ENCODE peak calls at places on chromosomes 1 and 21, in five cellular contexts. X, K, Z, N and G are unnamed samples.

GRCh38 chr1:6445062-6445763 is 20.6 kb downstream of the ESPN start:
- DNase-seq in X (no peak), K (peak), Z (no peak), N (peak), G (no peak)

GRCh38 chr1:91790296-91790851 is 95.6 kb downstream of the TGFBR3 start:
- DNase-seq in X (no peak), K (no peak), Z (no peak), N (no peak), G (no peak)

GRCh38 chr1:33048426-33048825 is 11.7 kb upstream of the AK2 start:
- DNase-seq in X (no peak), K (no peak), Z (no peak), N (no peak), G (no peak)

GRCh38 chr1:61244114-61244513 is 161.8 kb downstream of the NFIA start:
- DNase-seq in X (no peak), K (no peak), Z (no peak), N (no peak), G (no peak)

GRCh38 chr1:162062542-162063015 is 6.9 kb upstream of the NOS1AP start:
- DNase-seq in X (no peak), K (no peak), Z (no peak), N (no peak), G (no peak)

GRCh38 chr1:169484107-169484506 is 1.6 kb downstream of the SLC19A2 start:
- DNase-seq in X (no peak), K (no peak), Z (no peak), N (peak), G (no peak)

GRCh38 chr1:117802546-117803257 is 126.7 kb downstream of the GDAP2 start:
- DNase-seq in X (no peak), K (no peak), Z (no peak), N (no peak), G (no peak)

GRCh38 chr21:44337941-44338895 is 972 bp downstream of the CFAP410 start:
- DNase-seq in X (peak), K (no peak), Z (peak), N (peak), G (peak)

GRCh38 chr1:115184951-115185331 is 95.6 kb upstream of the TSPAN2 start:
- DNase-seq in X (no peak), K (no peak), Z (no peak), N (no peak), G (no peak)

GRCh38 chr21:40016234-40016633 is 149.0 kb downstream of the PCP4 start:
- DNase-seq in X (no peak), K (no peak), Z (no peak), N (no peak), G (no peak)

GRCh38 chr1:150535511-150536281 is 13.5 kb upstream of the ADAMTSL4 start:
- DNase-seq in X (no peak), K (no peak), Z (no peak), N (no peak), G (no peak)

GRCh38 chr1:50155564-50155963 is 46.8 kb downstream of the ELAVL4 start:
- DNase-seq in X (no peak), K (no peak), Z (no peak), N (no peak), G (no peak)

GRCh38 chr1:222095606-222096475 is 354.0 kb upstream of the DUSP10 start:
- DNase-seq in X (peak), K (peak), Z (no peak), N (peak), G (no peak)

GRCh38 chr1:168638884-168639283 is 62.5 kb downstream of the XCL1 start:
- DNase-seq in X (no peak), K (no peak), Z (no peak), N (no peak), G (no peak)

GRCh38 chr1:80751204-80751603 is 1049.5 kb upstream of the ADGRL2 start:
- DNase-seq in X (no peak), K (no peak), Z (no peak), N (no peak), G (no peak)

GRCh38 chr1:163170975-163171676 is 31.6 kb downstream of the RGS5 start:
- DNase-seq in X (no peak), K (no peak), Z (no peak), N (peak), G (no peak)

GRCh38 chr1:53339736-53340385 is 12.0 kb upstream of the LRP8 start:
- DNase-seq in X (no peak), K (no peak), Z (no peak), N (no peak), G (no peak)

GRCh38 chr1:215992620-215993019 is 425.5 kb downstream of the KCTD3 start:
- DNase-seq in X (no peak), K (no peak), Z (no peak), N (peak), G (no peak)

GRCh38 chr1:147273409-147274307 is 31.2 kb downstream of the CHD1L start:
- DNase-seq in X (peak), K (peak), Z (no peak), N (peak), G (no peak)

GRCh38 chr1:240192851-240193250 is 101.2 kb downstream of the FMN2 start:
- DNase-seq in X (no peak), K (no peak), Z (no peak), N (no peak), G (no peak)

GRCh38 chr1:100578201-100578600 is 40.3 kb downstream of the GPR88 start:
- DNase-seq in X (no peak), K (no peak), Z (no peak), N (no peak), G (no peak)

GRCh38 chr1:111958075-111958474 is 31.4 kb downstream of the KCND3 start:
- DNase-seq in X (no peak), K (no peak), Z (no peak), N (no peak), G (no peak)

GRCh38 chr1:154772611-154773515 is 97.2 kb downstream of the KCNN3 start:
- DNase-seq in X (no peak), K (no peak), Z (no peak), N (peak), G (no peak)

GRCh38 chr1:12760256-12760795 is 13.2 kb upstream of the PRAMEF12 start:
- DNase-seq in X (no peak), K (no peak), Z (no peak), N (peak), G (no peak)

GRCh38 chr1:25952851-25953401 is 44.9 kb downstream of the PAFAH2 start:
- DNase-seq in X (no peak), K (no peak), Z (no peak), N (no peak), G (no peak)

GRCh38 chr1:230123280-230124186 is 56.5 kb downstream of the GALNT2 start:
- DNase-seq in X (no peak), K (no peak), Z (no peak), N (no peak), G (no peak)

GRCh38 chr1:35222322-35223108 is 29.6 kb upstream of the SFPQ start:
- DNase-seq in X (no peak), K (no peak), Z (no peak), N (no peak), G (no peak)

GRCh38 chr21:17435565-17436543 is 77.0 kb upstream of the CXADR start:
- DNase-seq in X (no peak), K (no peak), Z (no peak), N (no peak), G (no peak)
- H3K27ac ChIP-seq in X (no peak), K (no peak), Z (no peak), N (no peak), G (peak)

GRCh38 chr1:66270122-66270812 is 263.7 kb upstream of the SGIP1 start:
- DNase-seq in X (no peak), K (no peak), Z (no peak), N (no peak), G (peak)
- H3K27ac ChIP-seq in X (no peak), K (no peak), Z (peak), N (no peak), G (peak)

GRCh38 chr21:28518620-28519019 is 474.1 kb downstream of the LTN1 start:
- DNase-seq in X (no peak), K (no peak), Z (no peak), N (no peak), G (no peak)

GRCh38 chr21:28521932-28522826 is 470.5 kb downstream of the LTN1 start:
- DNase-seq in X (no peak), K (no peak), Z (no peak), N (peak), G (no peak)

GRCh38 chr21:28516011-28516410 is 476.7 kb downstream of the LTN1 start:
- DNase-seq in X (no peak), K (no peak), Z (no peak), N (no peak), G (no peak)

GRCh38 chr21:28513450-28513849 is 479.2 kb downstream of the LTN1 start:
- DNase-seq in X (no peak), K (no peak), Z (no peak), N (no peak), G (no peak)

GRCh38 chr21:28516996-28517592 is 475.6 kb downstream of the LTN1 start:
- DNase-seq in X (peak), K (peak), Z (peak), N (peak), G (peak)
- H3K27ac ChIP-seq in X (no peak), K (no peak), Z (no peak), N (no peak), G (no peak)

GRCh38 chr1:233879841-233880240 is 24.6 kb upstream of the SLC35F3 start:
- DNase-seq in X (no peak), K (no peak), Z (no peak), N (no peak), G (no peak)

GRCh38 chr1:233883671-233884070 is 20.8 kb upstream of the SLC35F3 start:
- DNase-seq in X (no peak), K (no peak), Z (no peak), N (peak), G (no peak)

GRCh38 chr1:233884461-233885151 is 19.9 kb upstream of the SLC35F3 start:
- DNase-seq in X (no peak), K (no peak), Z (no peak), N (no peak), G (no peak)

DNA sequence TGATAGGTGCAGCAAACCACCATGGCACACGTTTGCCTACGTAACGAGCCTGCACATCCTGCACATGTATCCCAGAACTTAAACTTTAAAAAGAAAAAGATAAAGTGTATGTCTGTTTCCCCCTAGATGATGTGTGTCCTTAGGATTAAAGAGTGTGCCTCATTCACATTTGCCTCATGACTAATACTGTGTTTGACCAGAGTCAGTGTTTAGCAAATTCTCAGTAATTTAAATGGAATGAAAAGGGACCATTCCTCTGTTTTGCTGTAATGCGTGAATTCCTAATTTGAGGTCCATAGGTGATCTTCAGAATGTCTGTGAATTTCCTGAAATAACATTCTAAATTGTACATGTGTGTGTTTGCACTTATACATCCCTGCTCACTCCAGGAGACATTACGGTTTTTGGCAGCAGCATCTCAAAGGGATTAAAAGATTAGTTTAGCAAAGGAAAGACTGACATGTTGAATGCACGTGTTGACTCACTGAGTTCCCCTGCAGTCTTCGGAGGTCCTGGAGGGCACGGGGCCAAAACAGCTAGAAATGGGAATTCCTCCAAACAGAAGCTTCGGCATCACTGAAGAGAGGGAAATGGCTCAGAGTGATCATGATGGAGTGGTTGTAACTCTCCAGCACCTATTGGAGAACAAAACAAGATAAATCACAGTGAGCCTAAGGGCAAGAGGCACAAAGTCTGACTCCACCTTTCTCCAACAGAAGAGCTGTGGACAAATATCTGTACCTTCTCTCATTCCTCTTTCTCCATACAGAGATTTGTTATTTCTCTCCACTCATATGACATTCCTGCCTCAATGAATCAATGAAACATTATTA is 19.1 kb upstream of the SLC35F3 start:
- DNase-seq in X (no peak), K (no peak), Z (no peak), N (no peak), G (no peak)
- H3K27ac ChIP-seq in X (no peak), K (no peak), Z (no peak), N (no peak), G (no peak)

GRCh38 chr21:35438643-35439404 is 389.7 kb upstream of the RUNX1 start:
- DNase-seq in X (no peak), K (no peak), Z (no peak), N (no peak), G (no peak)
- H3K27ac ChIP-seq in X (no peak), K (no peak), Z (no peak), N (no peak), G (no peak)

GRCh38 chr1:17842686-17843085 is 87.6 kb downstream of the ACTL8 start:
- DNase-seq in X (no peak), K (no peak), Z (no peak), N (no peak), G (no peak)

GRCh38 chr1:17849216-17849615 is 94.1 kb downstream of the ACTL8 start:
- DNase-seq in X (no peak), K (no peak), Z (no peak), N (peak), G (no peak)

GRCh38 chr1:17844146-17844826 is 89.2 kb downstream of the ACTL8 start:
- DNase-seq in X (no peak), K (no peak), Z (no peak), N (no peak), G (no peak)

GRCh38 chr1:17841944-17842343 is 86.8 kb downstream of the ACTL8 start:
- DNase-seq in X (no peak), K (no peak), Z (no peak), N (no peak), G (no peak)

GRCh38 chr1:17845583-17845982 is 90.5 kb downstream of the ACTL8 start:
- DNase-seq in X (no peak), K (no peak), Z (no peak), N (no peak), G (no peak)
- H3K27ac ChIP-seq in X (no peak), K (no peak), Z (no peak), N (no peak), G (no peak)